ENCODE peak calls at places on chromosomes 2 and 18, in ten cellular contexts. M is left ventricle myocardium inferior; P is HepG2; D is PC-9; K is CD8-positive, alpha-beta T cell; X is neural progenitor cell; H is body of pancreas; L is cardiac muscle cell; Z is left lung; I is endodermal cell. G is an unnamed sample.

GRCh38 chr18:59787998-59788875 is 91.0 kb upstream of the CCBE1 start:
- DNase-seq in X (no peak), P (no peak), I (peak; percentile 66), L (peak; percentile 80), K (no peak), M (no peak), D (peak; percentile 59), Z (no peak), H (no peak), G (peak; percentile 75)

GRCh38 chr2:238777369-238778067 is 70.4 kb upstream of the TWIST2 start:
- DNase-seq in X (no peak), Z (no peak), D (no peak), L (no peak), M (no peak), P (no peak), K (no peak), I (no peak), H (no peak), G (no peak)

GRCh38 chr2:18551169-18551568 is 9.3 kb downstream of the RDH14 start:
- DNase-seq in H (no peak), M (no peak), D (no peak), P (peak; percentile 6), X (no peak), I (no peak), K (no peak), L (no peak), Z (no peak), G (no peak)

GRCh38 chr18:45165871-45166270 is 449.4 kb upstream of the SLC14A2 start:
- DNase-seq in D (no peak), M (no peak), I (no peak), L (no peak), H (no peak), K (no peak), X (no peak), Z (no peak), P (no peak), G (no peak)

GRCh38 chr18:22045221-22045918 is 124.0 kb upstream of the GATA6 start:
- DNase-seq in K (no peak), P (no peak), X (no peak), D (no peak), M (no peak), Z (no peak), L (no peak), I (no peak), H (peak; percentile 62), G (no peak)

GRCh38 chr18:7288544-7288943 is 57.7 kb downstream of the LRRC30 start:
- DNase-seq in I (no peak), K (no peak), Z (no peak), P (no peak), X (no peak), L (no peak), H (no peak), M (no peak), D (no peak), G (no peak)

GRCh38 chr2:135066710-135067109 is 14.6 kb downstream of the RAB3GAP1 start:
- DNase-seq in K (no peak), H (no peak), Z (no peak), D (no peak), P (no peak), L (no peak), I (no peak), X (no peak), M (no peak), G (no peak)

GRCh38 chr2:79235135-79235534 is 75.6 kb upstream of the REG3A start:
- DNase-seq in I (peak; percentile 45), M (no peak), L (no peak), Z (no peak), K (no peak), X (peak; percentile 10), P (peak; percentile 18), D (no peak), H (no peak), G (no peak)

GRCh38 chr2:11875481-11875880 is 129.0 kb downstream of the LPIN1 start:
- DNase-seq in H (no peak), Z (no peak), X (no peak), D (no peak), P (no peak), M (no peak), K (no peak), I (peak; percentile 61), L (no peak), G (no peak)
- H3K4me3 ChIP-seq in H (no peak overlapping the region), Z (no peak overlapping the region), X (no peak overlapping the region), D (no peak overlapping the region), P (no peak overlapping the region), M (no peak overlapping the region), K (no peak overlapping the region), I (no peak overlapping the region), L (no peak overlapping the region), G (no peak overlapping the region)

GRCh38 chr2:218985021-218985324 is at the start of gene FEV:
- DNase-seq in M (no peak), L (no peak), K (no peak), X (peak; percentile 19), D (no peak), P (no peak), Z (no peak), H (no peak), I (no peak), G (no peak)
- H3K27me3 ChIP-seq in M (peaks cover 100% of the 10 kb centered on the region), L (peaks cover 100% of the 10 kb centered on the region), K (peaks cover 65% of the 10 kb centered on the region), X (peaks cover 100% of the 10 kb centered on the region), D (peaks cover 58% of the 10 kb centered on the region), P (peaks cover 87% of the 10 kb centered on the region), Z (peaks cover 94% of the 10 kb centered on the region), H (peaks cover 67% of the 10 kb centered on the region), I (peaks cover 99% of the 10 kb centered on the region), G (peaks cover 46% of the 10 kb centered on the region)

GRCh38 chr2:85702172-85702571 is 8.0 kb downstream of the GNLY start:
- DNase-seq in I (no peak), D (no peak), X (no peak), M (no peak), L (peak; percentile 65), P (no peak), Z (no peak), K (no peak), H (no peak), G (no peak)
- H3K9me3 ChIP-seq in I (no peaks in the 10 kb centered on the region), D (no peaks in the 10 kb centered on the region), X (no peaks in the 10 kb centered on the region), M (no peaks in the 10 kb centered on the region), L (no peaks in the 10 kb centered on the region), P (no peaks in the 10 kb centered on the region), Z (no peaks in the 10 kb centered on the region), K (no peaks in the 10 kb centered on the region), H (no peaks in the 10 kb centered on the region), G (peaks cover 2% of the 10 kb centered on the region)

GRCh38 chr18:78689606-78690005 is 290.0 kb upstream of the SALL3 start:
- DNase-seq in I (no peak), D (no peak), K (no peak), H (no peak), L (no peak), X (no peak), P (no peak), Z (no peak), M (no peak), G (no peak)
- H3K4me3 ChIP-seq in I (no peak overlapping the region), D (no peak overlapping the region), K (no peak overlapping the region), H (no peak overlapping the region), L (no peak overlapping the region), X (no peak overlapping the region), P (no peak overlapping the region), Z (no peak overlapping the region), M (no peak overlapping the region), G (no peak overlapping the region)

G was measured in MG63.